ENCODE peak calls at places on chromosomes 13 and 19, in seven cellular contexts. V is mucosa of descending colon, N is brain microvascular endothelial cell, W is left ventricle myocardium inferior, X is breast epithelium, R is WERI-Rb-1, K is fibroblast of the aortic adventitia. D is an unnamed sample.

GRCh38 chr19:17095141-17095919 is 19.8 kb downstream of the MYO9B start:
- DNase-seq in V (no peak), N (peak; percentile 77), W (peak; percentile 69), X (no peak), R (no peak), K (peak; percentile 94), D (no peak)

GRCh38 chr19:52734340-52734892 is 428 bp downstream of the ZNF611 start:
- DNase-seq in V (peak; percentile 51), N (peak; percentile 32), W (peak; percentile 24), X (no peak), R (no peak), K (peak; percentile 11), D (no peak)

GRCh38 chr13:73060251-73061160 is 1.7 kb downstream of the KLF5 start:
- DNase-seq in V (no peak), N (peak; percentile 64), W (no peak), X (no peak), R (no peak), K (peak; percentile 81), D (peak; percentile 53)

GRCh38 chr19:14119644-14120496 is 2.3 kb upstream of the PRKACA start:
- DNase-seq in V (no peak), N (no peak), W (no peak), X (no peak), R (no peak), K (no peak), D (no peak)

GRCh38 chr19:30169196-30169900 is 202.8 kb upstream of the ZNF536 start:
- DNase-seq in V (no peak), N (no peak), W (no peak), X (no peak), R (no peak), K (no peak), D (no peak)

GRCh38 chr13:24493356-24493755 is 19.2 kb downstream of the PARP4 start:
- DNase-seq in V (no peak), N (no peak), W (no peak), X (no peak), R (no peak), K (no peak), D (no peak)

GRCh38 chr19:1823020-1823419 is 10.9 kb upstream of the ATP8B3 start:
- DNase-seq in V (no peak), N (no peak), W (no peak), X (no peak), R (no peak), K (no peak), D (no peak)

GRCh38 chr13:32495429-32495828 is 43.2 kb downstream of the N4BP2L2 start:
- DNase-seq in V (no peak), N (no peak), W (no peak), X (no peak), R (no peak), K (no peak), D (no peak)

GRCh38 chr13:110380359-110381028 is 73.4 kb downstream of the COL4A2 start:
- DNase-seq in V (no peak), N (peak; percentile 94), W (no peak), X (no peak), R (no peak), K (peak; percentile 88), D (no peak)

GRCh38 chr13:75993823-75994222 is 357.7 kb downstream of the LMO7 start:
- DNase-seq in V (no peak), N (no peak), W (no peak), X (no peak), R (no peak), K (no peak), D (no peak)

GRCh38 chr19:16417660-16418596 is 53.8 kb downstream of the EPS15L1 start:
- DNase-seq in V (peak; percentile 76), N (peak; percentile 35), W (peak; percentile 75), X (peak; percentile 77), R (peak; percentile 63), K (peak; percentile 51), D (no peak)

GRCh38 chr13:31431722-31432137 is 232.0 kb downstream of the B3GLCT start:
- DNase-seq in V (no peak), N (peak; percentile 39), W (peak; percentile 40), X (no peak), R (peak; percentile 25), K (peak; percentile 77), D (no peak)

GRCh38 chr19:7772752-7773291 is 9.8 kb downstream of the CLEC4M start:
- DNase-seq in V (no peak), N (no peak), W (no peak), X (no peak), R (peak; percentile 19), K (no peak), D (no peak)

GRCh38 chr13:30376426-30377311 is 45.6 kb upstream of the UBE2L5 start:
- DNase-seq in V (peak; percentile 77), N (no peak), W (no peak), X (no peak), R (no peak), K (no peak), D (no peak)
- H3K4me3 ChIP-seq in V (no peak overlapping the region), N (no peak overlapping the region), W (no peak overlapping the region), X (no peak overlapping the region), R (no peak overlapping the region), K (no peak overlapping the region), D (no peak overlapping the region)

DNA sequence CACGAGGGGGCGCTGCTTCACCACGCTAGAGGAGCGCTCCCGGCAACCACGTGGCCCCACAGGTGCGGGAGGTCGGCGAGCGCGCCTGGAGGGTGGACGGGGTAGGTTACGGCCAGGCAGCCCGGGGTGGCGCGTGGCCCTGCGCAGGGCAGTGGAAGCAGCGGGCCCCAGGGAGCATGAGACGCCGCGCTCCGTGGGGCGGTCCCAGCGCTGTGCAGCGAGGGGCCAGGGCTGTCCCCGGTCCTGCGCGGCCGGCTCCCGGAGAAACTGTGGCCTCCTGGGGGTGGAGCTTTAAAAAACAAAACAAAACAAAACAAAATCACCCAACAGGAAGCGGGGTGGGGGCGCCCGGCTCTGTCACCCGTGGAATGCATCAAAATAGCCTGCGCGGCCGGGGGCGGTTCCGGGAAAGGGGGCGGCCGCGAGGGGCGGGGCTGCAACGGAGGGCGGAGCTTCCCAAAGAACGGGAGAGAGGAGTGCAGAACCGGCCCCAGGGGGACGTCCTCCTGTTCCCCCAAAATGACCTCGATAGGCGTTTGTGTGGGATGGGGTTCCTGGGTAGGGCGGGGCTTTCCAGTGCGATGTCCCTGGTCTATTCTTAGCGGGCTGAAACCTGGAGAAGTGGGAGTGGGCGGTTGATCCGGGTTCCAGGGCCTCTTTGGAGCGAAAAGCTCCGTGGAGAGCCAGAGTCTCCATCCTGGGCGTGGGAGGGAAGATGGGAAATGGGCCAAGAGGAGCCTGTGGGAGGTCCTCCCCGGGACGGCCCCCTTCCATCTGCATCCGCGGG is 27.3 kb downstream of the NUMBL start:
- DNase-seq in V (peak; percentile 93), N (peak; percentile 75), W (peak; percentile 92), X (peak; percentile 88), R (peak; percentile 86), K (peak; percentile 89), D (no peak)
- TF ChIP-seq CTCF in V (peak; percentile 4), N (no peak), W (peak; percentile 94), X (peak; percentile 99), R (peak; percentile 78), K (peak; percentile 87), D (peak; percentile 86)

GRCh38 chr13:102395939-102396338 is 5.9 kb downstream of the FGF14 start:
- DNase-seq in V (no peak), N (no peak), W (no peak), X (no peak), R (no peak), K (no peak), D (no peak)

GRCh38 chr13:102392810-102393209 is 9.0 kb downstream of the FGF14 start:
- DNase-seq in V (no peak), N (no peak), W (no peak), X (no peak), R (no peak), K (no peak), D (no peak)

GRCh38 chr13:102394158-102395053 is 7.4 kb downstream of the FGF14 start:
- DNase-seq in V (peak; percentile 93), N (peak; percentile 45), W (peak; percentile 96), X (peak; percentile 93), R (peak; percentile 98), K (peak; percentile 78), D (peak; percentile 24)

GRCh38 chr13:102399791-102400618 is 1.8 kb downstream of the FGF14 start:
- DNase-seq in V (peak; percentile 43), N (no peak), W (peak; percentile 25), X (no peak), R (peak; percentile 59), K (no peak), D (no peak)

DNA sequence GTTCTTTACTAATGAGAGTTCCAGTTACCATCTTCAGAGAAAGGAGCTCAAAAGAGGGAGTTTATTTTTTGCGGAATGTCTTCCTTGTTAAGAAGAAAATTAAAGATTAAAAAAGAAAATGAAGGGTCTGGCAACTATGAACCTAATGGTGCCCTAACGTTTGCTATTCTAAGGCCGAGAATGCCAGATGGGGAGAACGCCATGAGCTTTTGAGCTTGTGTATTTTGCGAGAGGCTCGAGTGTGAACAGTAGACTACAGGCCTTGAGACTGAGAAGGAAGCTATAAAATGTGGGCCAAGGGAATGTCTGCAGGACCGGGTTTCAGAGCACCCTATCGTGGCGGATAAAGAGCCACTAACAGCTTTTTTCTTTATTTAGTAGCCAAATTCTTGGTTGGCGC is 6.7 kb downstream of the FGF14 start:
- DNase-seq in V (no peak), N (no peak), W (no peak), X (no peak), R (no peak), K (no peak), D (no peak)
- H3K4me3 ChIP-seq in V (no peak overlapping the region), N (no peak overlapping the region), W (peak overlapping the region; percentile 90), X (peak overlapping the region; percentile 81), R (peak overlapping the region; percentile 70), K (peak overlapping the region; percentile 76), D (peak overlapping the region; percentile 74)

DNA sequence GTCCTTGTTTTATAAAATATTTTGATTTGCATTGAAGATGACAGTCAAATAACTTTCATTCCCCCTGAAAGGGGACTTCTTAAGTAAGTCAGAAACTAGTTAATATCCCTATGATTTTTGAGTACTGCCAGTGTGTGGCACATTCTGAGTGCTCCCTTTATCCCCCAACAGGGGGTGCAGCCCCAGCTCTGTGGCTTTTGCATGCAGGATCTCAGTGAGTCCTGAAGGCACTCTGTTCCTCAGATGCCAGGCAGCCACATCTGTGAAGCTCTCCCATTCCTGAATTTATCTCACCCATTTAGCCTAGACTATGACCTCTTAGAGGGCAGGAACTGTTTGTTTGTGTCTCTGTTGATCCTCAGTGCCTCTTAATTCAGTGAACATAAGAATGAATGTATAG is 123.1 kb downstream of the CDK8 start:
- DNase-seq in V (no peak), N (peak; percentile 3), W (no peak), X (no peak), R (peak; percentile 60), K (peak; percentile 11), D (no peak)
- TF ChIP-seq CTCF in V (no peak), N (peak; percentile 70), W (peak; percentile 45), X (no peak), R (peak; percentile 75), K (peak; percentile 46), D (peak; percentile 42)

GRCh38 chr19:18280247-18281081 is 958 bp downstream of the JUND start:
- DNase-seq in V (peak; percentile 93), N (peak; percentile 36), W (peak; percentile 76), X (peak; percentile 78), R (peak; percentile 73), K (peak; percentile 65), D (no peak)
- H3K4me3 ChIP-seq in V (peak overlapping the region; percentile 98), N (peak overlapping the region; percentile 100), W (peak overlapping the region; percentile 100), X (peak overlapping the region; percentile 97), R (peak overlapping the region; percentile 95), K (peak overlapping the region; percentile 96), D (peak overlapping the region; percentile 74)